ENCODE peak calls at places on chromosomes 6 and 20, in nine cellular contexts. D is spleen, O is endothelial cell of umbilical vein, E is pancreas, P is tibial artery, F is uterus, Y is Peyer's patch, V is DND-41, W is left ventricle myocardium inferior. G is an unnamed sample.

GRCh38 chr6:99285881-99286280 is 63.6 kb downstream of the FAXC start:
- DNase-seq in D (no peak), O (no peak), E (no peak), P (no peak), F (no peak), Y (no peak), V (no peak), W (no peak), G (no peak)

GRCh38 chr20:44217342-44218092 is 6.9 kb upstream of the OSER1 start:
- DNase-seq in D (peak; percentile 86), O (peak; percentile 55), E (peak; percentile 72), P (peak; percentile 41), F (peak; percentile 32), Y (peak; percentile 90), V (peak; percentile 77), W (peak; percentile 60), G (peak; percentile 80)

GRCh38 chr6:150005761-150006651 is 19.3 kb downstream of the RAET1L start:
- DNase-seq in D (peak; percentile 75), O (no peak), E (no peak), P (no peak), F (no peak), Y (no peak), V (no peak), W (no peak), G (no peak)

GRCh38 chr6:74892091-74892490 is 313.8 kb downstream of the COL12A1 start:
- DNase-seq in D (no peak), O (no peak), E (no peak), P (no peak), F (no peak), Y (no peak), V (no peak), W (no peak), G (peak; percentile 5)

GRCh38 chr6:16316741-16317251 is 78.4 kb downstream of the GMPR start:
- DNase-seq in D (no peak), O (peak; percentile 32), E (no peak), P (no peak), F (no peak), Y (no peak), V (peak; percentile 34), W (no peak), G (peak; percentile 65)

GRCh38 chr20:8255945-8256632 is 124.0 kb downstream of the PLCB1 start:
- DNase-seq in D (no peak), O (no peak), E (no peak), P (no peak), F (no peak), Y (no peak), V (no peak), W (no peak), G (no peak)

GRCh38 chr6:14189122-14189521 is 71.5 kb downstream of the CD83 start:
- DNase-seq in D (no peak), O (no peak), E (no peak), P (no peak), F (no peak), Y (no peak), V (no peak), W (no peak), G (no peak)

GRCh38 chr6:43913388-43914271 is 143.6 kb downstream of the VEGFA start:
- DNase-seq in D (no peak), O (no peak), E (peak; percentile 90), P (no peak), F (no peak), Y (peak; percentile 70), V (no peak), W (no peak), G (peak; percentile 59)

GRCh38 chr6:159203304-159204005 is 34.3 kb downstream of the FNDC1 start:
- DNase-seq in D (no peak), O (no peak), E (no peak), P (peak; percentile 64), F (peak; percentile 24), Y (peak; percentile 50), V (no peak), W (no peak), G (peak; percentile 4)

GRCh38 chr6:11609324-11610071 is 71.9 kb downstream of the TMEM170B start:
- DNase-seq in D (no peak), O (peak; percentile 99), E (no peak), P (peak; percentile 45), F (no peak), Y (no peak), V (no peak), W (peak; percentile 25), G (no peak)

GRCh38 chr6:7998103-7998725 is 66.0 kb downstream of the BLOC1S5 start:
- DNase-seq in D (no peak), O (no peak), E (no peak), P (no peak), F (no peak), Y (no peak), V (no peak), W (no peak), G (no peak)

GRCh38 chr6:87139236-87139635 is 16.1 kb upstream of the ZNF292 start:
- DNase-seq in D (no peak), O (peak; percentile 61), E (peak; percentile 19), P (no peak), F (no peak), Y (peak; percentile 64), V (peak; percentile 21), W (no peak), G (peak; percentile 68)

GRCh38 chr20:23320317-23320716 is 30.3 kb upstream of the NXT1 start:
- DNase-seq in D (no peak), O (peak; percentile 21), E (no peak), P (no peak), F (no peak), Y (no peak), V (no peak), W (no peak), G (no peak)

GRCh38 chr6:74070091-74070490 is 374.1 kb downstream of the CD109 start:
- DNase-seq in D (no peak), O (no peak), E (no peak), P (no peak), F (no peak), Y (no peak), V (no peak), W (no peak), G (no peak)

GRCh38 chr6:45155341-45155894 is 172.7 kb upstream of the RUNX2 start:
- DNase-seq in D (no peak), O (no peak), E (no peak), P (no peak), F (no peak), Y (no peak), V (no peak), W (no peak), G (no peak)

GRCh38 chr20:12961725-12962124 is 47.0 kb upstream of the SPTLC3 start:
- DNase-seq in D (no peak), O (no peak), E (no peak), P (no peak), F (no peak), Y (no peak), V (no peak), W (no peak), G (no peak)

GRCh38 chr20:9660236-9660868 is 146.0 kb downstream of the LAMP5 start:
- DNase-seq in D (no peak), O (peak; percentile 4), E (no peak), P (no peak), F (no peak), Y (no peak), V (peak; percentile 48), W (no peak), G (peak; percentile 21)

DNA sequence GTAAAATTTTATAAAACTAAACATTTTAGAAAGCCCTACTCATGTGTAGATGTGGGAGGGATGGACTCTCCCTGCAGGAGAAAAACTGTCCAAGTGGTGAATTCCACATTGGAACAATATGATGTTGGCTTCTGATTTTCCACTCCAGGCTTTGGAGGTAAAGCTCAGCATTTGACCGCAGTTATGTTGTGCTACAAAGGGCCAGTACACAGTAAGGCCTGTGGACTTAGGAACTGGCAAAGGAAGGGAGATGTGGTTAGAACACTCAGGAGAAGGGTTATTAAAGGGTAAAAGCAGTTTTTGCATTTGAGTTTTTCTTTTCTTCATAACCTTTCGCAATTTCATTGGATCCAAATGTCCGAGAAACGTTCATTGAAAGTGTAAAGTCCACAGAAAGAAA is 150.3 kb upstream of the SASH1 start:
- DNase-seq in D (no peak), O (no peak), E (no peak), P (peak; percentile 31), F (no peak), Y (no peak), V (no peak), W (no peak), G (no peak)
- H3K4me1 ChIP-seq in D (no peaks in the 10 kb centered on the region), O (no peaks in the 10 kb centered on the region), E (no peaks in the 10 kb centered on the region), P (no peaks in the 10 kb centered on the region), F (no peaks in the 10 kb centered on the region), Y (no peaks in the 10 kb centered on the region), V (no peaks in the 10 kb centered on the region), W (peaks cover 3% of the 10 kb centered on the region), G (peaks cover 17% of the 10 kb centered on the region)

DNA sequence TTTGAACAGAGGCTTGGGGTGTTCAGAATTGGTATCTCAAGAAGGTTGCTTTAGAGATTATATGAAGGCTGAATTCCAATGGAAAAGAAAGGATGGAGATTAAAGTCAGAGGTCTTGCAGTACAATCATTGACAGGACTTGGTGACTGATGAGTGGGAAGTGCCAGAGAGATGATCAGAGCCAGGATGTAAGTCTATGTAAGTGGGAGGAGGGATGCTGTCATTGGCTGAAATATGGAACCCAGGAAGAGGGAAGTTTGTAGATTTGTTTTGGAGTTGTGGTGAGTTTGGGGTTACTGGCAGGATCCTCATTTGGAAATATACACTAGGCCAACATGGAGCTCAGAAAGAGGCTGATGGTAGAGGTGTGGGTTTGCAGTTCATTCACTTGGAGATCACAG is 23.9 kb upstream of the TNFAIP3 start:
- DNase-seq in D (no peak), O (no peak), E (no peak), P (no peak), F (no peak), Y (no peak), V (no peak), W (no peak), G (no peak)
- H3K9me3 ChIP-seq in D (peaks cover 27% of the 10 kb centered on the region), O (no peaks in the 10 kb centered on the region), E (no peaks in the 10 kb centered on the region), P (no peaks in the 10 kb centered on the region), F (no peaks in the 10 kb centered on the region), Y (no peaks in the 10 kb centered on the region), V (no peaks in the 10 kb centered on the region), W (peaks cover 30% of the 10 kb centered on the region), G (peaks cover 4% of the 10 kb centered on the region)

DNA sequence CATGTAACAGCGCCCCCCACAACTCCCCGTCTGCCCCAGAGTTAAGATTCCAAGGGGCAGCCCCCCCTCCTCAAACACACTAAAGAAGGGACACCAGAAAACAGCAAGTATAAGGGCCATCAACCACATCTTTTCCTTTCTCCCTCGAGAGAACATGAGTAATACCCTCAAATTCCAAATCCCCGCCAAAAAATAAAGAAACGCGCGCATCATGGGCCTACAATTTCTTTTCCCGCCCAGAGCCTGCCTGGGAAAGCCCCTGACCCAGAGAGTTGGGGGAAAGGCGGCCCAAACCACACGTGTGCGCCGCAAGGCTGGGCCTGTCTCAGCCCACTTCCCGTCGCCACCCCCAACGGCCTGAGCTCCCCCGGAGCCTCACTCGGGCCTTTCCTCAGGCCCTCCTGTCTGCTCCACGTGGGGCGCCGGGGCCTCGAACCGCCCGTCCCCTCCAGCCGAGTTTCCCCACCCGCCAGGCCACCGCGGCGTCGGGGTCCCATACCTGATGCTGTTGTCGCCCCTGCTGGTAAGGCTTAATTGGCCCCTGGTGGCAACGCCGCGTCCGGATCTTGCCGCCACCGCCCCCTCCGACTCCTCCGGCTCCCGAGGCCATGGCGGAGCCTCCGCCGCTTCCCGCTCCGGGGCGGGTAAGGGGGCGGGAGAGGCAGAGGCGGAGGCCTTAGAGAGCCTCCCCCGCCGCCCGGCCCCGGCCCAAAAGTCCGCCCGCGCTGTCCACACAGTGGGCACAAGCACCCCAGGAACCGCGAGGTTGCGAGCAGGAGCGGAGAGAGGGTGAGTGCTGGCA is 746 bp downstream of the NUP153 start:
- DNase-seq in D (peak; percentile 96), O (peak; percentile 70), E (peak; percentile 67), P (peak; percentile 41), F (peak; percentile 55), Y (peak; percentile 89), V (peak; percentile 87), W (peak; percentile 50), G (peak; percentile 88)
- TF ChIP-seq CTCF in D (peak; percentile 15), O (peak; percentile 25), E (no peak), P (peak; percentile 17), F (peak; percentile 22), Y (no peak), V (peak; percentile 22), W (peak; percentile 26), G (no peak)

GRCh38 chr6:38639498-38640215 is at the start of gene BTBD9:
- DNase-seq in D (peak; percentile 97), O (peak; percentile 88), E (peak; percentile 72), P (peak; percentile 76), F (peak; percentile 83), Y (peak; percentile 92), V (peak; percentile 80), W (peak; percentile 84), G (peak; percentile 89)
- H3K4me1 ChIP-seq in D (peaks cover 21% of the 10 kb centered on the region), O (peaks cover 16% of the 10 kb centered on the region), E (peaks cover 6% of the 10 kb centered on the region), P (peaks cover 6% of the 10 kb centered on the region), F (no peaks in the 10 kb centered on the region), Y (peaks cover 29% of the 10 kb centered on the region), V (peaks cover 27% of the 10 kb centered on the region), W (peaks cover 55% of the 10 kb centered on the region), G (peaks cover 21% of the 10 kb centered on the region)